ENCODE peak calls at places on chromosomes 2 and 18, in seven cellular contexts. One of them, this sample, is unnamed.

GRCh38 chr2:172090044-172090946 is 5.0 kb downstream of the DLX1 start:
- DNase-seq in ovary: no peak
- DNase-seq in lung: no peak
- DNase-seq in brain microvascular endothelial cell: no peak
- DNase-seq in upper lobe of right lung: no peak
- DNase-seq in pancreas: no peak
- DNase-seq in A673: peak; percentile 90
- DNase-seq in this sample: no peak

GRCh38 chr2:54021702-54022101 is 50.9 kb upstream of the PSME4 start:
- DNase-seq in ovary: no peak
- DNase-seq in lung: no peak
- DNase-seq in brain microvascular endothelial cell: no peak
- DNase-seq in upper lobe of right lung: no peak
- DNase-seq in pancreas: no peak
- DNase-seq in A673: no peak
- DNase-seq in this sample: no peak

GRCh38 chr2:88834376-88834775 is 142.9 kb downstream of the RPIA start:
- DNase-seq in ovary: no peak
- DNase-seq in lung: no peak
- DNase-seq in brain microvascular endothelial cell: no peak
- DNase-seq in upper lobe of right lung: no peak
- DNase-seq in pancreas: no peak
- DNase-seq in A673: no peak
- DNase-seq in this sample: no peak

GRCh38 chr2:214193943-214194342 is 216.9 kb upstream of the VWC2L start:
- DNase-seq in ovary: no peak
- DNase-seq in lung: no peak
- DNase-seq in brain microvascular endothelial cell: peak; percentile 66
- DNase-seq in upper lobe of right lung: no peak
- DNase-seq in pancreas: no peak
- DNase-seq in A673: no peak
- DNase-seq in this sample: no peak

GRCh38 chr18:31680836-31681568 is 3.4 kb downstream of the B4GALT6 start:
- DNase-seq in ovary: no peak
- DNase-seq in lung: no peak
- DNase-seq in brain microvascular endothelial cell: no peak
- DNase-seq in upper lobe of right lung: no peak
- DNase-seq in pancreas: no peak
- DNase-seq in A673: no peak
- DNase-seq in this sample: no peak

GRCh38 chr2:86249843-86250402 is 50.7 kb downstream of the MRPL35 start:
- DNase-seq in ovary: no peak
- DNase-seq in lung: no peak
- DNase-seq in brain microvascular endothelial cell: no peak
- DNase-seq in upper lobe of right lung: no peak
- DNase-seq in pancreas: no peak
- DNase-seq in A673: no peak
- DNase-seq in this sample: no peak

GRCh38 chr2:73292906-73293533 is 328 bp downstream of the EGR4 start:
- DNase-seq in ovary: no peak
- DNase-seq in lung: no peak
- DNase-seq in brain microvascular endothelial cell: no peak
- DNase-seq in upper lobe of right lung: no peak
- DNase-seq in pancreas: no peak
- DNase-seq in A673: peak; percentile 14
- DNase-seq in this sample: no peak

GRCh38 chr2:108988796-108989713 is at the start of gene EDAR:
- DNase-seq in ovary: no peak
- DNase-seq in lung: peak; percentile 39
- DNase-seq in brain microvascular endothelial cell: no peak
- DNase-seq in upper lobe of right lung: peak; percentile 72
- DNase-seq in pancreas: peak; percentile 32
- DNase-seq in A673: peak; percentile 46
- DNase-seq in this sample: no peak

GRCh38 chr2:170813611-170814550 is 2.8 kb upstream of the GAD1 start:
- DNase-seq in ovary: no peak
- DNase-seq in lung: no peak
- DNase-seq in brain microvascular endothelial cell: peak; percentile 36
- DNase-seq in upper lobe of right lung: no peak
- DNase-seq in pancreas: peak; percentile 26
- DNase-seq in A673: peak; percentile 77
- DNase-seq in this sample: no peak

GRCh38 chr18:1392865-1393734 is 488.4 kb downstream of the ADCYAP1 start:
- DNase-seq in ovary: no peak
- DNase-seq in lung: no peak
- DNase-seq in brain microvascular endothelial cell: no peak
- DNase-seq in upper lobe of right lung: no peak
- DNase-seq in pancreas: no peak
- DNase-seq in A673: no peak
- DNase-seq in this sample: no peak

GRCh38 chr2:84493494-84493893 is 22.8 kb upstream of the DNAH6 start:
- DNase-seq in ovary: no peak
- DNase-seq in lung: no peak
- DNase-seq in brain microvascular endothelial cell: peak; percentile 91
- DNase-seq in upper lobe of right lung: no peak
- DNase-seq in pancreas: no peak
- DNase-seq in A673: peak; percentile 36
- DNase-seq in this sample: no peak

GRCh38 chr2:232876071-232876977 is 6.3 kb downstream of the SNORC start:
- DNase-seq in ovary: no peak
- DNase-seq in lung: no peak
- DNase-seq in brain microvascular endothelial cell: no peak
- DNase-seq in upper lobe of right lung: peak; percentile 60
- DNase-seq in pancreas: no peak
- DNase-seq in A673: peak; percentile 14
- DNase-seq in this sample: peak; percentile 71

GRCh38 chr2:113208995-113209868 is 35.5 kb downstream of the PSD4 start:
- DNase-seq in ovary: no peak
- DNase-seq in lung: no peak
- DNase-seq in brain microvascular endothelial cell: no peak
- DNase-seq in upper lobe of right lung: no peak
- DNase-seq in pancreas: no peak
- DNase-seq in A673: peak; percentile 56
- DNase-seq in this sample: peak; percentile 24

GRCh38 chr2:122754561-122754960 is 999.1 kb downstream of the TSN start:
- DNase-seq in ovary: no peak
- DNase-seq in lung: no peak
- DNase-seq in brain microvascular endothelial cell: no peak
- DNase-seq in upper lobe of right lung: no peak
- DNase-seq in pancreas: no peak
- DNase-seq in A673: no peak
- DNase-seq in this sample: no peak

GRCh38 chr2:202317080-202317859 is 51.7 kb downstream of the NOP58 start:
- DNase-seq in ovary: peak; percentile 80
- DNase-seq in lung: peak; percentile 71
- DNase-seq in brain microvascular endothelial cell: peak; percentile 80
- DNase-seq in upper lobe of right lung: no peak
- DNase-seq in pancreas: peak; percentile 62
- DNase-seq in A673: peak; percentile 80
- DNase-seq in this sample: peak; percentile 72

GRCh38 chr2:136248242-136248641 is 130.3 kb upstream of the CXCR4 start:
- DNase-seq in ovary: no peak
- DNase-seq in lung: no peak
- DNase-seq in brain microvascular endothelial cell: peak; percentile 68
- DNase-seq in upper lobe of right lung: no peak
- DNase-seq in pancreas: no peak
- DNase-seq in A673: peak; percentile 29
- DNase-seq in this sample: no peak

GRCh38 chr2:127454595-127455565 is 36.7 kb downstream of the PROC start:
- DNase-seq in ovary: no peak
- DNase-seq in lung: no peak
- DNase-seq in brain microvascular endothelial cell: no peak
- DNase-seq in upper lobe of right lung: no peak
- DNase-seq in pancreas: peak; percentile 82
- DNase-seq in A673: peak; percentile 35
- DNase-seq in this sample: no peak

GRCh38 chr2:2707111-2708035 is 376.3 kb upstream of the MYT1L start:
- DNase-seq in ovary: no peak
- DNase-seq in lung: no peak
- DNase-seq in brain microvascular endothelial cell: no peak
- DNase-seq in upper lobe of right lung: no peak
- DNase-seq in pancreas: no peak
- DNase-seq in A673: no peak
- DNase-seq in this sample: no peak

GRCh38 chr2:68325056-68325455 is 5.3 kb upstream of the CNRIP1 start:
- DNase-seq in ovary: no peak
- DNase-seq in lung: no peak
- DNase-seq in brain microvascular endothelial cell: no peak
- DNase-seq in upper lobe of right lung: no peak
- DNase-seq in pancreas: no peak
- DNase-seq in A673: no peak
- DNase-seq in this sample: no peak

GRCh38 chr2:8984855-8985254 is 18.6 kb downstream of the MBOAT2 start:
- DNase-seq in ovary: no peak
- DNase-seq in lung: no peak
- DNase-seq in brain microvascular endothelial cell: no peak
- DNase-seq in upper lobe of right lung: no peak
- DNase-seq in pancreas: no peak
- DNase-seq in A673: peak; percentile 42
- DNase-seq in this sample: no peak

GRCh38 chr18:61754039-61754583 is 138.7 kb downstream of the RNF152 start:
- DNase-seq in ovary: no peak
- DNase-seq in lung: no peak
- DNase-seq in brain microvascular endothelial cell: no peak
- DNase-seq in upper lobe of right lung: no peak
- DNase-seq in pancreas: no peak
- DNase-seq in A673: no peak
- DNase-seq in this sample: no peak

GRCh38 chr2:60898567-60898966 is 17.2 kb downstream of the REL start:
- DNase-seq in ovary: no peak
- DNase-seq in lung: no peak
- DNase-seq in brain microvascular endothelial cell: no peak
- DNase-seq in upper lobe of right lung: no peak
- DNase-seq in pancreas: no peak
- DNase-seq in A673: no peak
- DNase-seq in this sample: no peak

GRCh38 chr2:235433860-235434259 is 60.0 kb upstream of the AGAP1 start:
- DNase-seq in ovary: peak; percentile 49
- DNase-seq in lung: peak; percentile 43
- DNase-seq in brain microvascular endothelial cell: peak; percentile 5
- DNase-seq in upper lobe of right lung: no peak
- DNase-seq in pancreas: peak; percentile 61
- DNase-seq in A673: peak; percentile 62
- DNase-seq in this sample: no peak

GRCh38 chr18:37419272-37419671 is 146.3 kb downstream of the CELF4 start:
- DNase-seq in ovary: no peak
- DNase-seq in lung: no peak
- DNase-seq in brain microvascular endothelial cell: no peak
- DNase-seq in upper lobe of right lung: no peak
- DNase-seq in pancreas: no peak
- DNase-seq in A673: no peak
- DNase-seq in this sample: no peak

GRCh38 chr2:39120521-39120770 is 405 bp downstream of the SOS1 start:
- DNase-seq in ovary: no peak
- DNase-seq in lung: no peak
- DNase-seq in brain microvascular endothelial cell: no peak
- DNase-seq in upper lobe of right lung: no peak
- DNase-seq in pancreas: no peak
- DNase-seq in A673: no peak
- DNase-seq in this sample: no peak

GRCh38 chr2:161961046-161961445 is 113.0 kb downstream of the DPP4 start:
- DNase-seq in ovary: no peak
- DNase-seq in lung: no peak
- DNase-seq in brain microvascular endothelial cell: no peak
- DNase-seq in upper lobe of right lung: no peak
- DNase-seq in pancreas: no peak
- DNase-seq in A673: no peak
- DNase-seq in this sample: no peak

GRCh38 chr2:20214566-20215182 is 10.3 kb downstream of the SDC1 start:
- DNase-seq in ovary: no peak
- DNase-seq in lung: no peak
- DNase-seq in brain microvascular endothelial cell: no peak
- DNase-seq in upper lobe of right lung: no peak
- DNase-seq in pancreas: no peak
- DNase-seq in A673: no peak
- DNase-seq in this sample: no peak

GRCh38 chr18:63185979-63186378 is 133.6 kb downstream of the BCL2 start:
- DNase-seq in ovary: no peak
- DNase-seq in lung: no peak
- DNase-seq in brain microvascular endothelial cell: no peak
- DNase-seq in upper lobe of right lung: no peak
- DNase-seq in pancreas: no peak
- DNase-seq in A673: no peak
- DNase-seq in this sample: no peak
- H3K4me3 ChIP-seq in ovary: no peak overlapping the region
- H3K4me3 ChIP-seq in lung: no peak overlapping the region
- H3K4me3 ChIP-seq in brain microvascular endothelial cell: no peak overlapping the region
- H3K4me3 ChIP-seq in upper lobe of right lung: no peak overlapping the region
- H3K4me3 ChIP-seq in pancreas: no peak overlapping the region
- H3K4me3 ChIP-seq in A673: no peak overlapping the region
- H3K4me3 ChIP-seq in this sample: no peak overlapping the region

GRCh38 chr2:237171396-237171795 is 85.7 kb downstream of the COPS8 start:
- DNase-seq in ovary: peak; percentile 60
- DNase-seq in lung: peak; percentile 28
- DNase-seq in brain microvascular endothelial cell: peak; percentile 87
- DNase-seq in upper lobe of right lung: no peak
- DNase-seq in pancreas: no peak
- DNase-seq in A673: peak; percentile 73
- DNase-seq in this sample: no peak
- H3K27ac ChIP-seq in ovary: peak overlapping the region; percentile 78
- H3K27ac ChIP-seq in lung: peak overlapping the region; percentile 3
- H3K27ac ChIP-seq in brain microvascular endothelial cell: peak overlapping the region; percentile 30
- H3K27ac ChIP-seq in upper lobe of right lung: peak overlapping the region; percentile 0
- H3K27ac ChIP-seq in pancreas: no peak overlapping the region
- H3K27ac ChIP-seq in A673: no peak overlapping the region
- H3K27ac ChIP-seq in this sample: peak overlapping the region; percentile 86

GRCh38 chr2:12046641-12047040 is 300.2 kb downstream of the LPIN1 start:
- DNase-seq in ovary: no peak
- DNase-seq in lung: no peak
- DNase-seq in brain microvascular endothelial cell: no peak
- DNase-seq in upper lobe of right lung: no peak
- DNase-seq in pancreas: no peak
- DNase-seq in A673: no peak
- DNase-seq in this sample: no peak
- H3K4me3 ChIP-seq in ovary: no peak overlapping the region
- H3K4me3 ChIP-seq in lung: no peak overlapping the region
- H3K4me3 ChIP-seq in brain microvascular endothelial cell: no peak overlapping the region
- H3K4me3 ChIP-seq in upper lobe of right lung: no peak overlapping the region
- H3K4me3 ChIP-seq in pancreas: no peak overlapping the region
- H3K4me3 ChIP-seq in A673: no peak overlapping the region
- H3K4me3 ChIP-seq in this sample: no peak overlapping the region

DNA sequence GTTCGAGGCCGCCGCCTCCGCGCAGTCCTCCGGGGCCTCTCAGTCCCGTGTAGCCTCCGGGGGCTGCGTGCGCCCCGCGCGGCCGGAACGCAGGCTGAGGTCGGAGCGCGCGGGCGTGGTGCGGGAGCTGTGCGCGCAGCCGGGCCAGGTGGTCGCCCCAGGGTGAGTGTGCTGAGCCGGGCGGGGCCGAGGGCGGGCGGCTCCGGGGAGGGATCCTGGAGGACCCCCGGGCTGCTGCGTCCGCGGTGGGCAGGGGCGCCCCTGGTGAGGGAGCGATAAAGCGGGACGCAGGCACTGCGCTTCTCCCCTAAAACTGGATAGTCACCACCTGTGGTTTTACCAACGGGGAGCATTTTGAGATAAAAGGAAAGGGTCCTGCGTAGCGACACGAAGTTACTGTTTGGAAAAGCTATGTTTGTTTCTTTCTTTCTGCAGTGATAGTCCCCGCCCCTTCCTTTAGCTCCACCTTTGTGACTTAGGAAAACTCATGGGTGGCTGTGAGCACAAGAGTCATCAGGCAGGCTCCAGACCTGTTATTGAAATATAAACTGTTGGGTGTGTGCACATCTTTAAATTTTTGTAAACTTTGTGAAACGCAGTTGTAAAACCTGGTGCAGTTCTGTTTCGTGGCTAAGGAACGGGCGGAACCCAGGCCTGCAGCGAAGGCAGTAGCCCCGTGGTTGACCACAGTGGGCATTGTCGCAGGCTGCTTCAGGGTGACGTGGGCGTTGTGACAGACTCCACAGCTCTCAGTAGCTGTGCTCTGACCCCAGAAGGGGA is 687 bp downstream of the CTDP1 start:
- DNase-seq in ovary: no peak
- DNase-seq in lung: no peak
- DNase-seq in brain microvascular endothelial cell: peak; percentile 49
- DNase-seq in upper lobe of right lung: no peak
- DNase-seq in pancreas: no peak
- DNase-seq in A673: peak; percentile 57
- DNase-seq in this sample: no peak
- H3K27ac ChIP-seq in ovary: peak overlapping the region; percentile 99
- H3K27ac ChIP-seq in lung: peak overlapping the region; percentile 99
- H3K27ac ChIP-seq in brain microvascular endothelial cell: peak overlapping the region; percentile 98
- H3K27ac ChIP-seq in upper lobe of right lung: peak overlapping the region; percentile 99
- H3K27ac ChIP-seq in pancreas: peak overlapping the region; percentile 98
- H3K27ac ChIP-seq in A673: peak overlapping the region; percentile 98
- H3K27ac ChIP-seq in this sample: peak overlapping the region; percentile 87

This sample was measured in aorta.